ENCODE peak calls at places on chromosomes 13 and 19, in five cellular contexts. One of them, this sample, is unnamed.

GRCh38 chr19:50496189-50497029 is 14.6 kb downstream of the JOSD2 start:
- DNase-seq in right atrium auricular region: no peak
- DNase-seq in Calu3: peak; percentile 85
- DNase-seq in heart right ventricle: peak; percentile 70
- DNase-seq in dorsolateral prefrontal cortex: peak; percentile 92
- DNase-seq in this sample: no peak

GRCh38 chr13:30466841-30467252 is 1.1 kb upstream of the HMGB1 start:
- DNase-seq in right atrium auricular region: no peak
- DNase-seq in Calu3: no peak
- DNase-seq in heart right ventricle: no peak
- DNase-seq in dorsolateral prefrontal cortex: no peak
- DNase-seq in this sample: no peak

GRCh38 chr13:65631078-65631477 is 1599.1 kb downstream of the PCDH9 start:
- DNase-seq in right atrium auricular region: no peak
- DNase-seq in Calu3: no peak
- DNase-seq in heart right ventricle: no peak
- DNase-seq in dorsolateral prefrontal cortex: no peak
- DNase-seq in this sample: no peak

GRCh38 chr19:2867025-2867991 is at the start of gene ZNF556:
- DNase-seq in right atrium auricular region: no peak
- DNase-seq in Calu3: no peak
- DNase-seq in heart right ventricle: no peak
- DNase-seq in dorsolateral prefrontal cortex: no peak
- DNase-seq in this sample: no peak

GRCh38 chr13:76993021-76993420 is 1.1 kb downstream of the CLN5 start:
- DNase-seq in right atrium auricular region: no peak
- DNase-seq in Calu3: no peak
- DNase-seq in heart right ventricle: no peak
- DNase-seq in dorsolateral prefrontal cortex: no peak
- DNase-seq in this sample: no peak

GRCh38 chr13:113907637-113908617 is 44.1 kb upstream of the GAS6 start:
- DNase-seq in right atrium auricular region: peak; percentile 44
- DNase-seq in Calu3: no peak
- DNase-seq in heart right ventricle: no peak
- DNase-seq in dorsolateral prefrontal cortex: no peak
- DNase-seq in this sample: no peak

GRCh38 chr13:90545070-90545840 is 802.2 kb upstream of the MIR17HG start:
- DNase-seq in right atrium auricular region: no peak
- DNase-seq in Calu3: peak; percentile 13
- DNase-seq in heart right ventricle: peak; percentile 24
- DNase-seq in dorsolateral prefrontal cortex: no peak
- DNase-seq in this sample: no peak

GRCh38 chr13:73997964-73998363 is 136.2 kb downstream of the KLF12 start:
- DNase-seq in right atrium auricular region: no peak
- DNase-seq in Calu3: no peak
- DNase-seq in heart right ventricle: no peak
- DNase-seq in dorsolateral prefrontal cortex: no peak
- DNase-seq in this sample: no peak

GRCh38 chr19:54229146-54229545 is 6.3 kb upstream of the LILRB3 start:
- DNase-seq in right atrium auricular region: no peak
- DNase-seq in Calu3: no peak
- DNase-seq in heart right ventricle: no peak
- DNase-seq in dorsolateral prefrontal cortex: no peak
- DNase-seq in this sample: no peak

GRCh38 chr19:2885736-2886135 is 15.0 kb upstream of the ZNF57 start:
- DNase-seq in right atrium auricular region: no peak
- DNase-seq in Calu3: no peak
- DNase-seq in heart right ventricle: no peak
- DNase-seq in dorsolateral prefrontal cortex: no peak
- DNase-seq in this sample: no peak

GRCh38 chr13:106381083-106381482 is 154.4 kb downstream of the EFNB2 start:
- DNase-seq in right atrium auricular region: no peak
- DNase-seq in Calu3: no peak
- DNase-seq in heart right ventricle: no peak
- DNase-seq in dorsolateral prefrontal cortex: no peak
- DNase-seq in this sample: no peak

GRCh38 chr13:21231426-21231945 is 55.0 kb downstream of the MRPL57 start:
- DNase-seq in right atrium auricular region: no peak
- DNase-seq in Calu3: no peak
- DNase-seq in heart right ventricle: no peak
- DNase-seq in dorsolateral prefrontal cortex: no peak
- DNase-seq in this sample: no peak

GRCh38 chr19:3073931-3074595 is 11.8 kb upstream of the TLE5 start:
- DNase-seq in right atrium auricular region: no peak
- DNase-seq in Calu3: no peak
- DNase-seq in heart right ventricle: no peak
- DNase-seq in dorsolateral prefrontal cortex: no peak
- DNase-seq in this sample: no peak

GRCh38 chr19:13652810-13653590 is 111.3 kb upstream of the MRI1 start:
- DNase-seq in right atrium auricular region: no peak
- DNase-seq in Calu3: no peak
- DNase-seq in heart right ventricle: no peak
- DNase-seq in dorsolateral prefrontal cortex: no peak
- DNase-seq in this sample: no peak

GRCh38 chr13:91347996-91348905 is 764 bp downstream of the MIR17HG start:
- DNase-seq in right atrium auricular region: no peak
- DNase-seq in Calu3: no peak
- DNase-seq in heart right ventricle: peak; percentile 32
- DNase-seq in dorsolateral prefrontal cortex: peak; percentile 49
- DNase-seq in this sample: no peak

GRCh38 chr19:14091086-14091884 is 734 bp upstream of the SAMD1 start:
- DNase-seq in right atrium auricular region: no peak
- DNase-seq in Calu3: peak; percentile 80
- DNase-seq in heart right ventricle: peak; percentile 56
- DNase-seq in dorsolateral prefrontal cortex: peak; percentile 77
- DNase-seq in this sample: no peak

GRCh38 chr19:17240062-17240854 is 5.5 kb downstream of the NR2F6 start:
- DNase-seq in right atrium auricular region: no peak
- DNase-seq in Calu3: no peak
- DNase-seq in heart right ventricle: no peak
- DNase-seq in dorsolateral prefrontal cortex: no peak
- DNase-seq in this sample: no peak

GRCh38 chr13:106109391-106109791 is 426.1 kb downstream of the EFNB2 start:
- DNase-seq in right atrium auricular region: no peak
- DNase-seq in Calu3: no peak
- DNase-seq in heart right ventricle: no peak
- DNase-seq in dorsolateral prefrontal cortex: no peak
- DNase-seq in this sample: no peak

GRCh38 chr13:106183410-106184128 is 351.9 kb downstream of the EFNB2 start:
- DNase-seq in right atrium auricular region: no peak
- DNase-seq in Calu3: no peak
- DNase-seq in heart right ventricle: no peak
- DNase-seq in dorsolateral prefrontal cortex: no peak
- DNase-seq in this sample: no peak

GRCh38 chr13:30293995-30294394 is 13.4 kb downstream of the KATNAL1 start:
- DNase-seq in right atrium auricular region: no peak
- DNase-seq in Calu3: no peak
- DNase-seq in heart right ventricle: no peak
- DNase-seq in dorsolateral prefrontal cortex: no peak
- DNase-seq in this sample: no peak

GRCh38 chr13:20414475-20415287 is 111.0 kb downstream of the CRYL1 start:
- DNase-seq in right atrium auricular region: no peak
- DNase-seq in Calu3: no peak
- DNase-seq in heart right ventricle: no peak
- DNase-seq in dorsolateral prefrontal cortex: no peak
- DNase-seq in this sample: no peak

GRCh38 chr19:10352764-10353671 is 13.6 kb upstream of the ICAM3 start:
- DNase-seq in right atrium auricular region: peak; percentile 66
- DNase-seq in Calu3: no peak
- DNase-seq in heart right ventricle: peak; percentile 89
- DNase-seq in dorsolateral prefrontal cortex: no peak
- DNase-seq in this sample: no peak

GRCh38 chr13:103794526-103794925 is 728.3 kb upstream of the SLC10A2 start:
- DNase-seq in right atrium auricular region: no peak
- DNase-seq in Calu3: no peak
- DNase-seq in heart right ventricle: no peak
- DNase-seq in dorsolateral prefrontal cortex: no peak
- DNase-seq in this sample: no peak

GRCh38 chr13:24502567-24503375 is 9.8 kb downstream of the PARP4 start:
- DNase-seq in right atrium auricular region: no peak
- DNase-seq in Calu3: peak; percentile 67
- DNase-seq in heart right ventricle: no peak
- DNase-seq in dorsolateral prefrontal cortex: peak; percentile 60
- DNase-seq in this sample: no peak

GRCh38 chr13:113182046-113182445 is 23.6 kb downstream of the PROZ start:
- DNase-seq in right atrium auricular region: no peak
- DNase-seq in Calu3: no peak
- DNase-seq in heart right ventricle: no peak
- DNase-seq in dorsolateral prefrontal cortex: no peak
- DNase-seq in this sample: no peak

GRCh38 chr19:15115080-15115479 is 7.9 kb downstream of the SYDE1 start:
- DNase-seq in right atrium auricular region: peak; percentile 80
- DNase-seq in Calu3: no peak
- DNase-seq in heart right ventricle: peak; percentile 89
- DNase-seq in dorsolateral prefrontal cortex: no peak
- DNase-seq in this sample: no peak

GRCh38 chr19:41263042-41263849 is 926 bp upstream of the HNRNPUL1 start:
- DNase-seq in right atrium auricular region: peak; percentile 83
- DNase-seq in Calu3: peak; percentile 55
- DNase-seq in heart right ventricle: peak; percentile 70
- DNase-seq in dorsolateral prefrontal cortex: peak; percentile 68
- DNase-seq in this sample: peak; percentile 47

GRCh38 chr19:34172661-34173144 is 399 bp downstream of the LSM14A start:
- DNase-seq in right atrium auricular region: no peak
- DNase-seq in Calu3: peak; percentile 41
- DNase-seq in heart right ventricle: peak; percentile 24
- DNase-seq in dorsolateral prefrontal cortex: no peak
- DNase-seq in this sample: no peak

GRCh38 chr19:10642473-10642872 is 11.7 kb upstream of the ILF3 start:
- DNase-seq in right atrium auricular region: no peak
- DNase-seq in Calu3: no peak
- DNase-seq in heart right ventricle: no peak
- DNase-seq in dorsolateral prefrontal cortex: no peak
- DNase-seq in this sample: no peak

GRCh38 chr19:12786149-12786870 is 5.0 kb upstream of the JUNB start:
- DNase-seq in right atrium auricular region: peak; percentile 85
- DNase-seq in Calu3: peak; percentile 86
- DNase-seq in heart right ventricle: peak; percentile 72
- DNase-seq in dorsolateral prefrontal cortex: no peak
- DNase-seq in this sample: no peak

GRCh38 chr19:42130254-42130573 is 2.0 kb downstream of the POU2F2 start:
- DNase-seq in right atrium auricular region: no peak
- DNase-seq in Calu3: no peak
- DNase-seq in heart right ventricle: no peak
- DNase-seq in dorsolateral prefrontal cortex: no peak
- DNase-seq in this sample: no peak

GRCh38 chr13:95530178-95530577 is 22.3 kb upstream of the CLDN10 start:
- DNase-seq in right atrium auricular region: no peak
- DNase-seq in Calu3: no peak
- DNase-seq in heart right ventricle: no peak
- DNase-seq in dorsolateral prefrontal cortex: no peak
- DNase-seq in this sample: no peak

GRCh38 chr19:21474671-21475181 is 30.7 kb upstream of the ZNF429 start:
- DNase-seq in right atrium auricular region: peak; percentile 88
- DNase-seq in Calu3: no peak
- DNase-seq in heart right ventricle: peak; percentile 80
- DNase-seq in dorsolateral prefrontal cortex: peak; percentile 81
- DNase-seq in this sample: no peak

GRCh38 chr13:102571075-102571474 is 25.7 kb upstream of the TPP2 start:
- DNase-seq in right atrium auricular region: no peak
- DNase-seq in Calu3: no peak
- DNase-seq in heart right ventricle: no peak
- DNase-seq in dorsolateral prefrontal cortex: no peak
- DNase-seq in this sample: no peak
- TF ChIP-seq CTCF in right atrium auricular region: no peak
- TF ChIP-seq CTCF in Calu3: no peak
- TF ChIP-seq CTCF in heart right ventricle: no peak
- TF ChIP-seq CTCF in dorsolateral prefrontal cortex: no peak
- TF ChIP-seq CTCF in this sample: no peak

GRCh38 chr19:29255912-29256311 is 43.0 kb upstream of the UQCRFS1 start:
- DNase-seq in right atrium auricular region: no peak
- DNase-seq in Calu3: no peak
- DNase-seq in heart right ventricle: no peak
- DNase-seq in dorsolateral prefrontal cortex: no peak
- DNase-seq in this sample: no peak
- TF ChIP-seq CTCF in right atrium auricular region: no peak
- TF ChIP-seq CTCF in Calu3: no peak
- TF ChIP-seq CTCF in heart right ventricle: no peak
- TF ChIP-seq CTCF in dorsolateral prefrontal cortex: no peak
- TF ChIP-seq CTCF in this sample: no peak

GRCh38 chr13:33763021-33763420 is 54.9 kb upstream of the RFC3 start:
- DNase-seq in right atrium auricular region: no peak
- DNase-seq in Calu3: no peak
- DNase-seq in heart right ventricle: no peak
- DNase-seq in dorsolateral prefrontal cortex: no peak
- DNase-seq in this sample: no peak

GRCh38 chr13:33757713-33758112 is 60.2 kb upstream of the RFC3 start:
- DNase-seq in right atrium auricular region: no peak
- DNase-seq in Calu3: no peak
- DNase-seq in heart right ventricle: no peak
- DNase-seq in dorsolateral prefrontal cortex: no peak
- DNase-seq in this sample: no peak

GRCh38 chr13:33758113-33758512 is 59.8 kb upstream of the RFC3 start:
- DNase-seq in right atrium auricular region: no peak
- DNase-seq in Calu3: no peak
- DNase-seq in heart right ventricle: no peak
- DNase-seq in dorsolateral prefrontal cortex: no peak
- DNase-seq in this sample: no peak

GRCh38 chr13:33764716-33765115 is 53.2 kb upstream of the RFC3 start:
- DNase-seq in right atrium auricular region: no peak
- DNase-seq in Calu3: no peak
- DNase-seq in heart right ventricle: no peak
- DNase-seq in dorsolateral prefrontal cortex: no peak
- DNase-seq in this sample: no peak

DNA sequence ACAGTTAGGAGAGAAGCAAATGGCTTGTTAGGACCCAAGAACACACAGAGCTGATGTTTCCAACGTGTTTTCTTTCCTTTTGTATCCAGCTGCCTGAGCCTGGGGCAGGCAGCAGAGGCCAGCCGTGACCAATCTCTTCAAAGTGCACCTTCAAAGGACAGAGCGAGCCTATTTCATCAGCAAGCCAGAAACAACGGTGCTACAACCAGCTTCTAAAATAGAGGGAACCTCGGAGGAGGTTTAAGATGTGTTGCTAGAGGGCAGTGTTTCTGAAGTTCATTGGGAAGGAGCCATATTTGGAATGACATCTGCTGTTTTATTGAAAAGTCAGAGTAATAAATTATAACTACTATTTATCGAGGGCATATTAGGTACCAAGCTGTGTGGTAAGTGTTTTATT is 56.2 kb upstream of the RFC3 start:
- DNase-seq in right atrium auricular region: no peak
- DNase-seq in Calu3: no peak
- DNase-seq in heart right ventricle: no peak
- DNase-seq in dorsolateral prefrontal cortex: no peak
- DNase-seq in this sample: no peak
- TF ChIP-seq CTCF in right atrium auricular region: no peak
- TF ChIP-seq CTCF in Calu3: no peak
- TF ChIP-seq CTCF in heart right ventricle: no peak
- TF ChIP-seq CTCF in dorsolateral prefrontal cortex: no peak
- TF ChIP-seq CTCF in this sample: peak; percentile 18

DNA sequence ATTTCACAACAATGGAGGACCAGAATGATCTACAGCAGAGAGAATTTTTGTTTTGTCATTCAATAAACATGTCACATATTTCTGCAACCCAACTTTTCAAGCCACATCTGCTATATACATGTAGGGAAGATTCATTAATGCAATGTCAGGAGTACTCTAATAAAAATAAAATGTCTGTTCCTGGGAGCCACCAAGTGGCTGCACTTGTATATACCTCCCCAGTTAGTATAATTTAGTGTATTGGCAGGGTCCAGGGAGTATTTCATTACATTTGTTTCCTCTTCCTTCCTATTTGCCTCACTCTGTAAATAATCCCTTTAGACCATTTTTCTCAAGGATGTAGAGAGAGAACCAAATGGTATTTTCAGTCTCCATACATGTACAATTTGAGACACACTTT is 1169.0 kb downstream of the DIAPH3 start:
- DNase-seq in right atrium auricular region: no peak
- DNase-seq in Calu3: no peak
- DNase-seq in heart right ventricle: no peak
- DNase-seq in dorsolateral prefrontal cortex: no peak
- DNase-seq in this sample: no peak
- TF ChIP-seq CTCF in right atrium auricular region: no peak
- TF ChIP-seq CTCF in Calu3: no peak
- TF ChIP-seq CTCF in heart right ventricle: no peak
- TF ChIP-seq CTCF in dorsolateral prefrontal cortex: no peak
- TF ChIP-seq CTCF in this sample: no peak